ENCODE peak calls at places on chromosomes 5 and 9, in seven cellular contexts. One of them, this sample, is unnamed. For H3K4me1, the result is how much of the 10 kb centered on the place peaks cover.

GRCh38 chr5:83513491-83513890 is 41.9 kb downstream of the VCAN start:
- DNase-seq in left ventricle myocardium inferior: no peak
- DNase-seq in tibial nerve: no peak
- DNase-seq in ovary: no peak
- DNase-seq in astrocyte: peak
- DNase-seq in foreskin keratinocyte: no peak
- DNase-seq in Peyer's patch: no peak
- DNase-seq in this sample: no peak

GRCh38 chr9:14180077-14180941 is 133.6 kb downstream of the NFIB start:
- DNase-seq in left ventricle myocardium inferior: peak
- DNase-seq in tibial nerve: no peak
- DNase-seq in ovary: peak
- DNase-seq in astrocyte: no peak
- DNase-seq in foreskin keratinocyte: peak
- DNase-seq in Peyer's patch: no peak
- DNase-seq in this sample: no peak

GRCh38 chr5:43192558-43193170 is 639 bp downstream of the NIM1K start:
- DNase-seq in left ventricle myocardium inferior: no peak
- DNase-seq in tibial nerve: no peak
- DNase-seq in ovary: peak
- DNase-seq in astrocyte: peak
- DNase-seq in foreskin keratinocyte: peak
- DNase-seq in Peyer's patch: no peak
- DNase-seq in this sample: peak

GRCh38 chr9:132742821-132743311 is 72.6 kb downstream of the GTF3C4 start:
- DNase-seq in left ventricle myocardium inferior: no peak
- DNase-seq in tibial nerve: no peak
- DNase-seq in ovary: no peak
- DNase-seq in astrocyte: no peak
- DNase-seq in foreskin keratinocyte: no peak
- DNase-seq in Peyer's patch: no peak
- DNase-seq in this sample: peak

GRCh38 chr9:15707000-15707399 is 154.2 kb downstream of the CCDC171 start:
- DNase-seq in left ventricle myocardium inferior: no peak
- DNase-seq in tibial nerve: no peak
- DNase-seq in ovary: no peak
- DNase-seq in astrocyte: no peak
- DNase-seq in foreskin keratinocyte: no peak
- DNase-seq in Peyer's patch: no peak
- DNase-seq in this sample: no peak

GRCh38 chr9:131676431-131676972 is 63.4 kb downstream of the RAPGEF1 start:
- DNase-seq in left ventricle myocardium inferior: no peak
- DNase-seq in tibial nerve: no peak
- DNase-seq in ovary: no peak
- DNase-seq in astrocyte: no peak
- DNase-seq in foreskin keratinocyte: no peak
- DNase-seq in Peyer's patch: peak
- DNase-seq in this sample: no peak

GRCh38 chr5:13987843-13988464 is 43.5 kb upstream of the DNAH5 start:
- DNase-seq in left ventricle myocardium inferior: no peak
- DNase-seq in tibial nerve: peak
- DNase-seq in ovary: peak
- DNase-seq in astrocyte: peak
- DNase-seq in foreskin keratinocyte: peak
- DNase-seq in Peyer's patch: peak
- DNase-seq in this sample: no peak

GRCh38 chr9:6641561-6641960 is 4.0 kb downstream of the GLDC start:
- DNase-seq in left ventricle myocardium inferior: no peak
- DNase-seq in tibial nerve: no peak
- DNase-seq in ovary: no peak
- DNase-seq in astrocyte: no peak
- DNase-seq in foreskin keratinocyte: no peak
- DNase-seq in Peyer's patch: no peak
- DNase-seq in this sample: no peak

GRCh38 chr5:119726544-119726943 is 97.2 kb downstream of the FAM170A start:
- DNase-seq in left ventricle myocardium inferior: no peak
- DNase-seq in tibial nerve: no peak
- DNase-seq in ovary: no peak
- DNase-seq in astrocyte: no peak
- DNase-seq in foreskin keratinocyte: no peak
- DNase-seq in Peyer's patch: no peak
- DNase-seq in this sample: no peak

GRCh38 chr5:99316484-99316883 is 387.7 kb upstream of the CHD1 start:
- DNase-seq in left ventricle myocardium inferior: no peak
- DNase-seq in tibial nerve: no peak
- DNase-seq in ovary: no peak
- DNase-seq in astrocyte: no peak
- DNase-seq in foreskin keratinocyte: no peak
- DNase-seq in Peyer's patch: no peak
- DNase-seq in this sample: no peak

GRCh38 chr5:115151208-115151805 is 18.4 kb downstream of the TRIM36 start:
- DNase-seq in left ventricle myocardium inferior: no peak
- DNase-seq in tibial nerve: no peak
- DNase-seq in ovary: no peak
- DNase-seq in astrocyte: no peak
- DNase-seq in foreskin keratinocyte: no peak
- DNase-seq in Peyer's patch: no peak
- DNase-seq in this sample: no peak

GRCh38 chr9:131272212-131272611 is 4.1 kb downstream of the FAM78A start:
- DNase-seq in left ventricle myocardium inferior: no peak
- DNase-seq in tibial nerve: no peak
- DNase-seq in ovary: no peak
- DNase-seq in astrocyte: no peak
- DNase-seq in foreskin keratinocyte: no peak
- DNase-seq in Peyer's patch: no peak
- DNase-seq in this sample: no peak

GRCh38 chr5:71907001-71907564 is 188.0 kb downstream of the CARTPT start:
- DNase-seq in left ventricle myocardium inferior: no peak
- DNase-seq in tibial nerve: no peak
- DNase-seq in ovary: no peak
- DNase-seq in astrocyte: no peak
- DNase-seq in foreskin keratinocyte: peak
- DNase-seq in Peyer's patch: no peak
- DNase-seq in this sample: no peak

GRCh38 chr5:151078490-151079262 is 2.2 kb downstream of the TNIP1 start:
- DNase-seq in left ventricle myocardium inferior: no peak
- DNase-seq in tibial nerve: no peak
- DNase-seq in ovary: no peak
- DNase-seq in astrocyte: no peak
- DNase-seq in foreskin keratinocyte: no peak
- DNase-seq in Peyer's patch: peak
- DNase-seq in this sample: peak

DNA sequence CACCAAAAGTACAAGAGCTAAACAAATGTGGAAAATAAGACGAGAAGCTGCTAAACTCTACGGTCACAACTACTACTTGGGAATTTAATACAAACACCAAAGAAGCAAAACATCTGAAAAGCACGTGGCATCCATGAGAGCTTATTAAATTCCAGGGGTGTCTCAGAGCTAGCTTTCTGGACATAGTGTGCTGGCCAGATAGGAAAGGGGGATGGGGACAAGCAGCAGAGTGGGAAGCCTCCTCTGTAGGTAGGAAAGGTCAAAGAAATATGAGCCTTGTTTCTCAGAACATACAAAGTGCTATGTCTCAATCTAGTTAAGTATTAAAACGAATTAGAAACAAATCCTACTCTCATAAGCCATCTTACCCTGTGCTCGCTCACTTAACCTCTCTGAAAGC is 51.3 kb upstream of the GOLPH3 start:
- DNase-seq in left ventricle myocardium inferior: no peak
- DNase-seq in tibial nerve: no peak
- DNase-seq in ovary: peak
- DNase-seq in astrocyte: peak
- DNase-seq in foreskin keratinocyte: no peak
- DNase-seq in Peyer's patch: no peak
- DNase-seq in this sample: no peak
- H3K27ac ChIP-seq in left ventricle myocardium inferior: peak
- H3K27ac ChIP-seq in tibial nerve: peak
- H3K27ac ChIP-seq in ovary: no peak
- H3K27ac ChIP-seq in astrocyte: no peak
- H3K27ac ChIP-seq in foreskin keratinocyte: no peak
- H3K27ac ChIP-seq in Peyer's patch: no peak
- H3K27ac ChIP-seq in this sample: no peak

GRCh38 chr9:78026416-78026815 is 5.2 kb downstream of the GNAQ start:
- DNase-seq in left ventricle myocardium inferior: no peak
- DNase-seq in tibial nerve: no peak
- DNase-seq in ovary: no peak
- DNase-seq in astrocyte: no peak
- DNase-seq in foreskin keratinocyte: peak
- DNase-seq in Peyer's patch: no peak
- DNase-seq in this sample: no peak
- H3K4me1 ChIP-seq in left ventricle myocardium inferior: half or more
- H3K4me1 ChIP-seq in tibial nerve: under half
- H3K4me1 ChIP-seq in ovary: under half
- H3K4me1 ChIP-seq in astrocyte: under half
- H3K4me1 ChIP-seq in foreskin keratinocyte: under half
- H3K4me1 ChIP-seq in Peyer's patch: under half
- H3K4me1 ChIP-seq in this sample: half or more

GRCh38 chr9:94083384-94083783 is 880 bp upstream of the PTPDC1 start:
- DNase-seq in left ventricle myocardium inferior: no peak
- DNase-seq in tibial nerve: no peak
- DNase-seq in ovary: no peak
- DNase-seq in astrocyte: no peak
- DNase-seq in foreskin keratinocyte: no peak
- DNase-seq in Peyer's patch: no peak
- DNase-seq in this sample: no peak
- H3K27ac ChIP-seq in left ventricle myocardium inferior: peak
- H3K27ac ChIP-seq in tibial nerve: peak
- H3K27ac ChIP-seq in ovary: no peak
- H3K27ac ChIP-seq in astrocyte: no peak
- H3K27ac ChIP-seq in foreskin keratinocyte: no peak
- H3K27ac ChIP-seq in Peyer's patch: no peak
- H3K27ac ChIP-seq in this sample: no peak

DNA sequence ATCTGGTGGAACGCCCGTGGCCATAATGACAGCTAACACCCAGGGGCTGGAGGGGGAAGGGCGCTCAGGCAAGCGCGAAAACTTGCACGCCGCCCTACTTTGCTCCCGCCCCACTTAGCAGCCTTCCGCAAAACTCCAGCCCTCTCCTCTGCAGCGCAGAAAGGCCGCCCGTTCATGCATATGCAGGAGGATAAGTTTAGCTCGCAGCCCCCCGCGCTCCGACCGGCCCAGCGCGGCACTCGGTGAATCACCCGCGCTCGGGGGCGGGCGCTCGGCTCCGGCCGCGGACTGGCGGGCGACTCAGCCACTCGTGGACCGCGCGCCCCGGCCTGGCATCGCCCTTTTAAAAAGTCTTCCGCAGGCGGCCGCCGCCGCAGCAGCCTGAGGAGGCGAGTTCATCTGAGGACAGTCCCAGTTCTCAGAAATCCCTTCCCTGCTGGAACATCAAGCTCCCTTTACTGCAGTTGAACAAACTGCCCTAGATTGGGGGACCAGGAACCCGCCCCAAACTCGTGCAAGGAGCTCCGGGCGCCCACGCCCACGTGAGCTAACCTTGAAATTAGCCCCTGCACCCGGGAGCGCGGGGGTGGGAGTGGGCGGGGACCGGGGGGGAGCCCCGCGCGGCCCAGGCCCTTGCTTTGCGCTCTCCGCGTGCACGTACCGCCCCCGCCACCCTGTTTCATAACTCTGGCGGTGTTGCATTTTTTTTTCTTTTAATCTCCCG is 4.5 kb upstream of the KLF9 start:
- DNase-seq in left ventricle myocardium inferior: peak
- DNase-seq in tibial nerve: peak
- DNase-seq in ovary: peak
- DNase-seq in astrocyte: peak
- DNase-seq in foreskin keratinocyte: peak
- DNase-seq in Peyer's patch: peak
- DNase-seq in this sample: peak
- H3K4me1 ChIP-seq in left ventricle myocardium inferior: half or more
- H3K4me1 ChIP-seq in tibial nerve: under half
- H3K4me1 ChIP-seq in ovary: under half
- H3K4me1 ChIP-seq in astrocyte: under half
- H3K4me1 ChIP-seq in foreskin keratinocyte: under half
- H3K4me1 ChIP-seq in Peyer's patch: under half
- H3K4me1 ChIP-seq in this sample: under half

GRCh38 chr9:17928768-17929167 is 349.9 kb downstream of the SH3GL2 start:
- DNase-seq in left ventricle myocardium inferior: no peak
- DNase-seq in tibial nerve: no peak
- DNase-seq in ovary: no peak
- DNase-seq in astrocyte: no peak
- DNase-seq in foreskin keratinocyte: no peak
- DNase-seq in Peyer's patch: no peak
- DNase-seq in this sample: no peak

GRCh38 chr9:17929506-17929905 is 350.6 kb downstream of the SH3GL2 start:
- DNase-seq in left ventricle myocardium inferior: no peak
- DNase-seq in tibial nerve: no peak
- DNase-seq in ovary: no peak
- DNase-seq in astrocyte: no peak
- DNase-seq in foreskin keratinocyte: no peak
- DNase-seq in Peyer's patch: no peak
- DNase-seq in this sample: no peak

GRCh38 chr9:17926246-17926645 is 347.4 kb downstream of the SH3GL2 start:
- DNase-seq in left ventricle myocardium inferior: no peak
- DNase-seq in tibial nerve: no peak
- DNase-seq in ovary: no peak
- DNase-seq in astrocyte: no peak
- DNase-seq in foreskin keratinocyte: no peak
- DNase-seq in Peyer's patch: no peak
- DNase-seq in this sample: no peak

GRCh38 chr9:17930091-17930490 is 351.2 kb downstream of the SH3GL2 start:
- DNase-seq in left ventricle myocardium inferior: no peak
- DNase-seq in tibial nerve: no peak
- DNase-seq in ovary: no peak
- DNase-seq in astrocyte: no peak
- DNase-seq in foreskin keratinocyte: no peak
- DNase-seq in Peyer's patch: no peak
- DNase-seq in this sample: no peak

GRCh38 chr9:17928228-17928627 is 349.4 kb downstream of the SH3GL2 start:
- DNase-seq in left ventricle myocardium inferior: no peak
- DNase-seq in tibial nerve: no peak
- DNase-seq in ovary: no peak
- DNase-seq in astrocyte: no peak
- DNase-seq in foreskin keratinocyte: no peak
- DNase-seq in Peyer's patch: no peak
- DNase-seq in this sample: no peak
- H3K27ac ChIP-seq in left ventricle myocardium inferior: no peak
- H3K27ac ChIP-seq in tibial nerve: no peak
- H3K27ac ChIP-seq in ovary: no peak
- H3K27ac ChIP-seq in astrocyte: no peak
- H3K27ac ChIP-seq in foreskin keratinocyte: no peak
- H3K27ac ChIP-seq in Peyer's patch: no peak
- H3K27ac ChIP-seq in this sample: no peak